ENCODE peak calls at places on chromosomes 13 and 19, in seven cellular contexts. B, R, J, P, K, T and Q are unnamed samples.
A peak's percentile ranks its signal among the peaks of the same experiment; 100 is the strongest.

GRCh38 chr19:2546128-2547032 is 70.5 kb downstream of the GADD45B start:
- DNase-seq in R (peak; percentile 80), P (peak; percentile 39), K (no peak), J (no peak), B (no peak), T (no peak), Q (no peak)

GRCh38 chr19:35484637-35485036 is 5.6 kb downstream of the KRTDAP start:
- DNase-seq in J (peak; percentile 92), B (no peak), T (no peak), P (no peak), R (no peak), K (no peak), Q (no peak)

GRCh38 chr13:51614350-51614786 is 30.1 kb downstream of the WDFY2 start:
- DNase-seq in T (peak; percentile 58), P (no peak), K (no peak), J (peak; percentile 76), B (no peak), R (peak; percentile 33), Q (no peak)

GRCh38 chr13:57633141-57633949 is 1.8 kb downstream of the PCDH17 start:
- DNase-seq in P (no peak), B (no peak), K (no peak), T (no peak), R (no peak), J (no peak), Q (no peak)

GRCh38 chr13:35472308-35473008 is 4.0 kb downstream of the MAB21L1 start:
- DNase-seq in R (no peak), P (peak; percentile 10), T (no peak), J (no peak), B (no peak), K (no peak), Q (no peak)

GRCh38 chr19:7415163-7415856 is 66.6 kb downstream of the ARHGEF18 start:
- DNase-seq in J (no peak), R (no peak), K (no peak), B (no peak), P (peak; percentile 63), T (no peak), Q (no peak)

GRCh38 chr19:3692141-3693029 is 7.9 kb downstream of the PIP5K1C start:
- DNase-seq in J (no peak), B (no peak), K (no peak), P (no peak), T (peak; percentile 71), R (no peak), Q (no peak)

GRCh38 chr13:44879452-44880058 is 109.7 kb downstream of the NUFIP1 start:
- DNase-seq in R (no peak), B (no peak), J (peak; percentile 65), P (peak; percentile 58), T (no peak), K (no peak), Q (no peak)

GRCh38 chr19:2415973-2416319 is 11.4 kb downstream of the TIMM13 start:
- DNase-seq in R (no peak), P (no peak), K (no peak), B (no peak), T (no peak), J (no peak), Q (no peak)

GRCh38 chr13:24878340-24878739 is 114.4 kb downstream of the RNF17 start:
- DNase-seq in R (no peak), J (no peak), B (no peak), P (no peak), T (no peak), K (no peak), Q (no peak)

GRCh38 chr19:6580313-6580712 is 10.6 kb downstream of the CD70 start:
- DNase-seq in T (no peak), J (no peak), B (no peak), K (peak; percentile 69), P (peak; percentile 71), R (no peak), Q (no peak)

GRCh38 chr19:50051964-50052363 is 26.2 kb downstream of the ZNF473 start:
- DNase-seq in J (no peak), P (no peak), R (no peak), K (no peak), T (no peak), B (no peak), Q (no peak)

GRCh38 chr19:27774827-27775226 is 1438.1 kb downstream of the UQCRFS1 start:
- DNase-seq in K (no peak), R (no peak), J (peak; percentile 30), B (no peak), P (no peak), T (no peak), Q (no peak)

GRCh38 chr13:87356314-87356713 is 314.9 kb upstream of the SLITRK5 start:
- DNase-seq in P (no peak), B (no peak), J (peak; percentile 0), K (no peak), T (no peak), R (no peak), Q (no peak)

GRCh38 chr13:98599502-98600328 is 22.8 kb upstream of the STK24 start:
- DNase-seq in P (no peak), B (no peak), J (no peak), R (no peak), K (no peak), T (no peak), Q (no peak)

GRCh38 chr19:41995959-41996797 is 2.1 kb upstream of the ATP1A3 start:
- DNase-seq in R (no peak), T (no peak), J (peak; percentile 34), K (peak; percentile 72), B (no peak), P (no peak), Q (no peak)

GRCh38 chr13:100454876-100455275 is 133.7 kb downstream of the GGACT start:
- DNase-seq in T (no peak), J (no peak), P (peak; percentile 71), B (no peak), R (no peak), K (no peak), Q (no peak)

GRCh38 chr19:13172335-13173128 is 22.3 kb downstream of the IER2 start:
- DNase-seq in K (peak; percentile 60), T (peak; percentile 90), P (peak; percentile 82), J (no peak), B (no peak), R (peak; percentile 79), Q (no peak)

GRCh38 chr13:105462981-105463380 is 1072.5 kb downstream of the EFNB2 start:
- DNase-seq in R (no peak), K (no peak), T (no peak), J (no peak), P (peak; percentile 20), B (no peak), Q (no peak)

GRCh38 chr13:77907653-77908341 is 10.8 kb downstream of the EDNRB start:
- DNase-seq in R (no peak), B (no peak), P (no peak), J (no peak), K (no peak), T (no peak), Q (no peak)

GRCh38 chr13:27960362-27961226 is 8.5 kb downstream of the CDX2 start:
- DNase-seq in B (no peak), K (peak; percentile 55), R (peak; percentile 35), T (peak; percentile 48), P (no peak), J (peak; percentile 45), Q (no peak)

GRCh38 chr19:2032296-2032941 is 16.9 kb upstream of the BTBD2 start:
- DNase-seq in T (peak; percentile 65), P (peak; percentile 88), J (no peak), B (no peak), R (peak; percentile 99), K (peak; percentile 59), Q (no peak)

GRCh38 chr13:27853345-27853744 is 61.1 kb downstream of the GSX1 start:
- DNase-seq in J (no peak), P (no peak), R (no peak), B (no peak), T (no peak), K (no peak), Q (no peak)

GRCh38 chr19:4742717-4743646 is 19.3 kb upstream of the DPP9 start:
- DNase-seq in P (no peak), J (no peak), R (no peak), K (no peak), T (no peak), B (no peak), Q (no peak)
- H3K4me3 ChIP-seq in P (no peak overlapping the region), J (no peak overlapping the region), R (no peak overlapping the region), K (no peak overlapping the region), T (no peak overlapping the region), B (peak overlapping the region; percentile 36), Q (no peak overlapping the region)

GRCh38 chr13:112067121-112067741 is at the start of gene SOX1:
- DNase-seq in P (peak; percentile 15), B (no peak), J (no peak), T (no peak), R (no peak), K (no peak), Q (no peak)
- H3K4me3 ChIP-seq in P (peak within 1 kb of the TSS; percentile 20), B (peak within 1 kb of the TSS; percentile 32), J (no peak within 1 kb of the TSS), T (peak within 1 kb of the TSS; percentile 57), R (peak within 1 kb of the TSS; percentile 37), K (no peak within 1 kb of the TSS), Q (no peak within 1 kb of the TSS)

GRCh38 chr13:40389081-40389641 is 277.3 kb downstream of the FOXO1 start:
- DNase-seq in P (peak; percentile 3), T (peak; percentile 70), K (no peak), B (no peak), R (no peak), J (peak; percentile 64), Q (no peak)

GRCh38 chr13:40387775-40388174 is 278.7 kb downstream of the FOXO1 start:
- DNase-seq in K (no peak), B (no peak), T (no peak), P (no peak), J (no peak), R (no peak), Q (no peak)

GRCh38 chr13:40390290-40391008 is 276.0 kb downstream of the FOXO1 start:
- DNase-seq in J (no peak), R (no peak), B (no peak), T (no peak), K (no peak), P (no peak), Q (no peak)

GRCh38 chr13:40386586-40386985 is 279.9 kb downstream of the FOXO1 start:
- DNase-seq in K (no peak), P (no peak), J (no peak), R (no peak), T (no peak), B (no peak), Q (no peak)

DNA sequence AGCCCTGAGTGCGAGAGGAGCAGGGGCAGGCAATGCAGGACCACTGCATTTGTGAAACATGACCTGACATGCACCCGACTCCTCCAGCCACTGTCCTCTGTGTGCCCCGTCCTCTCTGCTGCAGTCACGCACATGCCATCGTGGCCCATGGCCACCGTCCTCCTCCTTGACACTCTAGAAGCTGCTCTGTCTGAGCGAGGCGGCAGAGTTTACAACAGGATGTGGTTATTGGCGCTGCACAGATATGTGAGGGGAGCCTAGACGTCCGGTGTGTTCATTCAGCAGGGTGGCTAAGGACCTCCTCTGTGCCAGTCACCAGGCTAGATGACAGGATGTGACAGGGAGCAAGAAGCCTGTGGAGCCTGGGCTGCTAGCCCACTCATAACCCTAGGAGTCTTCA is 277.8 kb downstream of the FOXO1 start:
- DNase-seq in K (no peak), R (peak; percentile 23), P (no peak), J (peak; percentile 96), B (no peak), T (peak; percentile 89), Q (no peak)
- H3K4me3 ChIP-seq in K (no peak overlapping the region), R (no peak overlapping the region), P (no peak overlapping the region), J (peak overlapping the region; percentile 67), B (no peak overlapping the region), T (peak overlapping the region; percentile 48), Q (no peak overlapping the region)

GRCh38 chr19:10964903-10965302 is 4.1 kb downstream of the SMARCA4 start:
- DNase-seq in J (no peak), T (no peak), R (no peak), B (no peak), P (no peak), K (no peak), Q (no peak)
- H3K4me3 ChIP-seq in J (no peak overlapping the region), T (no peak overlapping the region), R (no peak overlapping the region), B (no peak overlapping the region), P (no peak overlapping the region), K (no peak overlapping the region), Q (no peak overlapping the region)

GRCh38 chr19:45527731-45528130 is 20.5 kb downstream of the VASP start:
- DNase-seq in B (no peak), J (no peak), P (no peak), K (no peak), T (no peak), R (no peak), Q (no peak)
- H3K4me3 ChIP-seq in B (peak overlapping the region; percentile 60), J (no peak overlapping the region), P (no peak overlapping the region), K (no peak overlapping the region), T (no peak overlapping the region), R (peak overlapping the region; percentile 65), Q (no peak overlapping the region)